ENCODE peak calls at places on chromosomes 4 and X, in six cellular contexts. One of them, this sample, is unnamed.

GRCh38 chrX:120672389-120672788 is 42.5 kb upstream of the C1GALT1C1 start:
- DNase-seq in GM23338: no peak
- DNase-seq in HCT116: peak
- DNase-seq in endothelial cell of umbilical vein: peak
- DNase-seq in GM12878: no peak
- DNase-seq in K562: no peak
- DNase-seq in this sample: no peak

GRCh38 chr4:53682196-53682595 is 90.9 kb upstream of the LNX1 start:
- DNase-seq in GM23338: no peak
- DNase-seq in HCT116: no peak
- DNase-seq in endothelial cell of umbilical vein: no peak
- DNase-seq in GM12878: no peak
- DNase-seq in K562: no peak
- DNase-seq in this sample: no peak

GRCh38 chrX:150162141-150162540 is 201.0 kb upstream of the MAMLD1 start:
- DNase-seq in GM23338: no peak
- DNase-seq in HCT116: peak
- DNase-seq in endothelial cell of umbilical vein: no peak
- DNase-seq in GM12878: no peak
- DNase-seq in K562: no peak
- DNase-seq in this sample: no peak

GRCh38 chrX:115036029-115036428 is 18.6 kb upstream of the IL13RA2 start:
- DNase-seq in GM23338: no peak
- DNase-seq in HCT116: no peak
- DNase-seq in endothelial cell of umbilical vein: no peak
- DNase-seq in GM12878: no peak
- DNase-seq in K562: no peak
- DNase-seq in this sample: no peak

GRCh38 chr4:37748546-37748945 is 62.4 kb upstream of the RELL1 start:
- DNase-seq in GM23338: no peak
- DNase-seq in HCT116: no peak
- DNase-seq in endothelial cell of umbilical vein: no peak
- DNase-seq in GM12878: no peak
- DNase-seq in K562: no peak
- DNase-seq in this sample: peak

GRCh38 chr4:121272526-121272925 is 108.3 kb downstream of the QRFPR start:
- DNase-seq in GM23338: no peak
- DNase-seq in HCT116: no peak
- DNase-seq in endothelial cell of umbilical vein: no peak
- DNase-seq in GM12878: no peak
- DNase-seq in K562: no peak
- DNase-seq in this sample: peak

GRCh38 chr4:152780267-152780811 is 585 bp downstream of the ARFIP1 start:
- DNase-seq in GM23338: peak
- DNase-seq in HCT116: no peak
- DNase-seq in endothelial cell of umbilical vein: no peak
- DNase-seq in GM12878: no peak
- DNase-seq in K562: peak
- DNase-seq in this sample: no peak

GRCh38 chrX:13472975-13473665 is 96.3 kb upstream of the EGFL6 start:
- DNase-seq in GM23338: no peak
- DNase-seq in HCT116: no peak
- DNase-seq in endothelial cell of umbilical vein: peak
- DNase-seq in GM12878: peak
- DNase-seq in K562: no peak
- DNase-seq in this sample: no peak

GRCh38 chr4:84583871-84584373 is 995 bp downstream of the CDS1 start:
- DNase-seq in GM23338: no peak
- DNase-seq in HCT116: no peak
- DNase-seq in endothelial cell of umbilical vein: no peak
- DNase-seq in GM12878: no peak
- DNase-seq in K562: peak
- DNase-seq in this sample: no peak

GRCh38 chr4:157700898-157701694 is 471.7 kb downstream of the GASK1B start:
- DNase-seq in GM23338: no peak
- DNase-seq in HCT116: no peak
- DNase-seq in endothelial cell of umbilical vein: peak
- DNase-seq in GM12878: no peak
- DNase-seq in K562: no peak
- DNase-seq in this sample: no peak

GRCh38 chr4:180751009-180751408 is 1492.2 kb upstream of the TENM3 start:
- DNase-seq in GM23338: no peak
- DNase-seq in HCT116: no peak
- DNase-seq in endothelial cell of umbilical vein: no peak
- DNase-seq in GM12878: no peak
- DNase-seq in K562: no peak
- DNase-seq in this sample: no peak

GRCh38 chrX:132612990-132613564 is 124.2 kb upstream of the MBNL3 start:
- DNase-seq in GM23338: peak
- DNase-seq in HCT116: peak
- DNase-seq in endothelial cell of umbilical vein: peak
- DNase-seq in GM12878: no peak
- DNase-seq in K562: peak
- DNase-seq in this sample: no peak

GRCh38 chr4:165005352-165005751 is 26.4 kb upstream of the TRIM60 start:
- DNase-seq in GM23338: no peak
- DNase-seq in HCT116: no peak
- DNase-seq in endothelial cell of umbilical vein: no peak
- DNase-seq in GM12878: no peak
- DNase-seq in K562: no peak
- DNase-seq in this sample: no peak

GRCh38 chr4:8385106-8385505 is 55.4 kb downstream of the ACOX3 start:
- DNase-seq in GM23338: no peak
- DNase-seq in HCT116: no peak
- DNase-seq in endothelial cell of umbilical vein: no peak
- DNase-seq in GM12878: no peak
- DNase-seq in K562: peak
- DNase-seq in this sample: no peak

GRCh38 chr4:142475663-142476062 is 370.4 kb downstream of the INPP4B start:
- DNase-seq in GM23338: no peak
- DNase-seq in HCT116: no peak
- DNase-seq in endothelial cell of umbilical vein: no peak
- DNase-seq in GM12878: no peak
- DNase-seq in K562: no peak
- DNase-seq in this sample: no peak

GRCh38 chrX:15854080-15854655 is 445 bp downstream of the AP1S2 start:
- DNase-seq in GM23338: peak
- DNase-seq in HCT116: no peak
- DNase-seq in endothelial cell of umbilical vein: no peak
- DNase-seq in GM12878: no peak
- DNase-seq in K562: peak
- DNase-seq in this sample: no peak

GRCh38 chrX:125736008-125736729 is 416.5 kb downstream of the TEX13C start:
- DNase-seq in GM23338: no peak
- DNase-seq in HCT116: no peak
- DNase-seq in endothelial cell of umbilical vein: no peak
- DNase-seq in GM12878: no peak
- DNase-seq in K562: no peak
- DNase-seq in this sample: no peak

DNA sequence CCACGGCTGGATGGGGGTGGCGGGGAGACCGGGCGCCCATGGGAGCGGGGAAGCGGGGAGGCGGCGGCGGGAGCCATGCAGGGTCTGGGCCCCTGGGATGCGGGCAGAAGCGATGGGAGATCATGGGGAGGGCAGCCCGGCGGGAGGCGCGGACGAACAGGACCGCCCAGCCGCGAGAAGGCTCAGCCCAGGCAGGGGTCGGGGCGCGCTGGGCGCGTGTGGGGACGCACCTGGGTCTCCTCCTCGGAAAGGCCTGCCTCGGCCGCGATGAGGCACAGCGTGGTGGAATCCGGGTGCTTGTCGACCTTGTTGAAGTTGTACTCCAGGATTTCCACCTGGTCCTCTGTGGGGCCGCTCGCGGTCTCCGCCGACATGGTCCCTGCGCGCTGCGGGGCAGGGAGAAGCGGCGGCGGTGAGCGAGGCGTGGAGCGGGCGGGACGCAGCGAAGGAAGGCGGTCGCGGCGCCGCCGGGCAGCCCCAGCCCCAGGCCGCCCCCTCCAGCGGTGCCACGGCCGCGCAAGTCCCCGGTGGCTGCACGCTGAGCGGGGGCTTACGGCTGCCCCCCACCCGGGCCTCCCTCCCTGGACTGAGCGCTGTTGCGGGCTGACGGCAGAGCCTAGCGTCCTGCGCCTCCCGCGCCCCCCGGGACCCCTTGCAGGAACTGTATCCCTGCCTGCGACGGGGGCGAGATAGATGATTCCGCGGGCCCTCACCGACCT is 25.3 kb downstream of the HOPX start:
- DNase-seq in GM23338: peak
- DNase-seq in HCT116: no peak
- DNase-seq in endothelial cell of umbilical vein: peak
- DNase-seq in GM12878: no peak
- DNase-seq in K562: no peak
- DNase-seq in this sample: no peak
- TF ChIP-seq EZH2 in GM23338: peak
- TF ChIP-seq EZH2 in HCT116: no peak
- TF ChIP-seq EZH2 in endothelial cell of umbilical vein: peak
- TF ChIP-seq EZH2 in GM12878: peak
- TF ChIP-seq EZH2 in K562: no peak
- TF ChIP-seq EZH2 in this sample: no peak

GRCh38 chrX:49043220-49043986 is at the start of gene TFE3:
- DNase-seq in GM23338: peak
- DNase-seq in HCT116: peak
- DNase-seq in endothelial cell of umbilical vein: peak
- DNase-seq in GM12878: peak
- DNase-seq in K562: peak
- DNase-seq in this sample: peak

GRCh38 chrX:49042581-49043219 is 457 bp downstream of the TFE3 start:
- DNase-seq in GM23338: no peak
- DNase-seq in HCT116: no peak
- DNase-seq in endothelial cell of umbilical vein: no peak
- DNase-seq in GM12878: no peak
- DNase-seq in K562: peak
- DNase-seq in this sample: no peak

GRCh38 chrX:49043987-49044281 is 777 bp upstream of the TFE3 start:
- DNase-seq in GM23338: no peak
- DNase-seq in HCT116: no peak
- DNase-seq in endothelial cell of umbilical vein: no peak
- DNase-seq in GM12878: no peak
- DNase-seq in K562: no peak
- DNase-seq in this sample: no peak

GRCh38 chrX:49040376-49040955 is 2.7 kb downstream of the TFE3 start:
- DNase-seq in GM23338: peak
- DNase-seq in HCT116: no peak
- DNase-seq in endothelial cell of umbilical vein: peak
- DNase-seq in GM12878: no peak
- DNase-seq in K562: no peak
- DNase-seq in this sample: no peak

DNA sequence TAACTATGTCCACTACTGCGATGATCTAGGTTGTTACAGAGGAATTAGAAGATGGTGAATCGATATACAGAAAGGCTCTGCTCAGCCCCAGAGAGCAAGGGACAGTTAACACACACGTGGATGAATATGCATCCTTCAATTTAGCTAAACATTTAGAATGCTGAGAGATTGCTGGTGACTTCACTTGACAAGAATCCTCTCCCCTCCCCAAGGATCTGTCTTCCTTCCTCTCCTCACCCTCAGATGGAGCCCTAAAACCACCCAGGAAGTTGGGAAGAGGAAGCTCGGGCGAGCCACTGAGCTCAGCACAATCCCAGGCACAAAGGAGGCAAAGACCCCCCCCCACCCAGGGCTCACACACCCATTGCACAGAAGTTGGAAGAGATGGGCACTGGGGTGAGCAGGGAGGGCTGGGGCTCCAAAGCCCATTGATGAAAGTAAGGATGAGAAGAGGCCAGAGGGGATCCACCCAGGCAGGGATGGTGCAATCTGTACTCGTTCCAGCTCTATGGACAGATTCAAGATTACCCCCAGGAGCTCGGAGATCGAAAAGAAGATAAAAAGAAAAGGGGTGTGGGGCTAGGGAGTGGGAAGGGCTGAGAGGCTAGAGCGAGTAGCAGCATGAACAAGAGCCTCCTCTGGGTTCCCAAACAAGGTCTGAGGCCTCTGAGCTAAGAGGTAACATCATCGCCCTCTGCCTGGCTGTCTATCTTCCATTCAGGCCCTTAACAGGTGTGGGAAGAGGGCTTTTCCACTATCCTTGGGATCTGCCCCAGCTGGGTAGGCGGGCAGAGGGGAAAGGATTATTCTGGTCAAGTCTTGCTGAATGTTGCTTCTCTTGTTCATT is 1.3 kb downstream of the TFE3 start:
- DNase-seq in GM23338: peak
- DNase-seq in HCT116: no peak
- DNase-seq in endothelial cell of umbilical vein: peak
- DNase-seq in GM12878: no peak
- DNase-seq in K562: peak
- DNase-seq in this sample: no peak
- TF ChIP-seq POLR2AphosphoS5 in GM23338: no peak
- TF ChIP-seq POLR2AphosphoS5 in HCT116: no peak
- TF ChIP-seq POLR2AphosphoS5 in endothelial cell of umbilical vein: no peak
- TF ChIP-seq POLR2AphosphoS5 in GM12878: no peak
- TF ChIP-seq POLR2AphosphoS5 in K562: peak
- TF ChIP-seq POLR2AphosphoS5 in this sample: no peak

DNA sequence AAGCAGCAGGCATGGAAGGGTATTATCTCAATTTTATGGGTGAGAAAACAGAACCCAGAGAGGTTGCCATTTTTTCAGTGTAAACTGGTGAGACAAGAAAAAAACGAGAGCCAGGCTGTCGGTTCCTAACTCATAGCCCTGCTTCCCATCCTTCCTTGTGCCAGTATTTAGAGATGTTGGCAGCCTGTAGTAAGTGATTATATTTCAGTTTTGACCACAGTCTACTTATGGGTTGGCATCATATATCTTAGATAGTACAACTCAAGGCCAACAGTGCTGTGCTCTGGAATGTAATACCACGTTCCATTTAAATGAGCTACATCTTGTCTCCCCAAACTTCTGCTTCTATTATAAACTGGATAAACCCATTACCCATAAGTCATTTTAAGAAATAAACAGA is 40.8 kb downstream of the XK start:
- DNase-seq in GM23338: no peak
- DNase-seq in HCT116: no peak
- DNase-seq in endothelial cell of umbilical vein: no peak
- DNase-seq in GM12878: no peak
- DNase-seq in K562: no peak
- DNase-seq in this sample: no peak
- TF ChIP-seq EZH2 in GM23338: no peak
- TF ChIP-seq EZH2 in HCT116: no peak
- TF ChIP-seq EZH2 in endothelial cell of umbilical vein: no peak
- TF ChIP-seq EZH2 in GM12878: no peak
- TF ChIP-seq EZH2 in K562: no peak
- TF ChIP-seq EZH2 in this sample: no peak

DNA sequence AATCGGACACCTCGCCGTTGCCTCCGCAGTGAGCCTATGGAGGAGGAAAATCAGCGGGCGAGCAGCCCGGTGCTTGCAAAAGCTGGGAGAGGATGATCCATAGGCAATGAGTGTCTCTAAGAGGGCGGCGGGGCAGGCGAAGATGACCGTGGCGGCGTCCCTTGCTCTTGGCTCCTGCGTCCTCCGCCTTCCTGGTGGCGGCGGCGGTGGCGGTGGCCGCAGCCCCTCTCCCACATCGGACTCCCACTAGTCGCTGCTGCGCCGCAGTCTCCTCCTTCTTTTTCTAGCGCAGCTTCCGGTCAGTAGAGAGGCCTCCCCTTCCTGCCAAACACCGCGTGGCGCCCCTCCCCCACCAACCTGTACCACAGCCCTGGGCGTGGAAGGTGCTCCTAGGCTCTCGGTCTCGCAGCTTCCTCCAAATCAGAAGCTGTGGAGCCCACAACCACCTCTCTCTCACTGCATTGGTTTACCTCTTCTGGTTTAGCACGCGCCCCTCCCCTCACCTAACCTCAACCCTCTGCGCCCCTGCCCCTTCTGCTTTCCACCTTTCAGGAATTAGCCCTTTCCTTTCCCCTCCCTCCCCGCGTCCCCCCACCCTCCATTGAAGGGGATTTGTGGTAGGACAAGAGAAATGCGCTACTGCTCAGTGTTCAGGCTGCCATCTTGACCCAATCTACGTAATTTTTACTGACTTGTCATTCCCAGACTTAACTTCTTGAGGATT is at the start of gene SPIN3:
- DNase-seq in GM23338: peak
- DNase-seq in HCT116: peak
- DNase-seq in endothelial cell of umbilical vein: peak
- DNase-seq in GM12878: peak
- DNase-seq in K562: peak
- DNase-seq in this sample: no peak
- TF ChIP-seq POLR2AphosphoS5 in GM23338: peak
- TF ChIP-seq POLR2AphosphoS5 in HCT116: peak
- TF ChIP-seq POLR2AphosphoS5 in endothelial cell of umbilical vein: peak
- TF ChIP-seq POLR2AphosphoS5 in GM12878: peak
- TF ChIP-seq POLR2AphosphoS5 in K562: peak
- TF ChIP-seq POLR2AphosphoS5 in this sample: no peak

This sample was measured in SK-N-MC.